ENCODE peak calls at places on chromosomes 11 and 22, in ten cellular contexts. O is iris pigment epithelial cell; M is AG04449; V is sigmoid colon; L is stimulated activated CD4-positive, alpha-beta T cell treated with anti-CD3 and anti-CD28 coated beads, Interleukin-2, amount 100 ng/mL, for 48 hours; K is fibroblast of mammary gland; W is GM23338; D is HFF-Myc; U is effector memory CD8-positive, alpha-beta T cell; C is NCI-H1092 treated with DMSO at 0.1 percent for 48 hours. B is an unnamed sample.

GRCh38 chr22:48719978-48720661 is 1107.6 kb downstream of the BRD1 start:
- DNase-seq in L (no peak), M (no peak), U (no peak), D (no peak), V (peak; percentile 37), C (no peak), W (peak; percentile 1), K (no peak), O (no peak), B (no peak)

GRCh38 chr22:17842386-17842785 is 68.1 kb upstream of the BID start:
- DNase-seq in L (peak; percentile 10), V (peak; percentile 76), K (no peak), O (no peak), D (no peak), W (no peak), M (no peak), U (peak; percentile 52), C (no peak), B (no peak)

GRCh38 chr22:36367479-36367878 is 20.3 kb downstream of the MYH9 start:
- DNase-seq in O (no peak), M (no peak), D (no peak), U (no peak), W (no peak), K (no peak), V (no peak), C (no peak), L (no peak), B (no peak)

GRCh38 chr11:62573006-62573591 is 592 bp downstream of the EEF1G start:
- DNase-seq in L (no peak), C (peak; percentile 47), K (no peak), V (peak; percentile 71), U (no peak), O (no peak), W (peak; percentile 26), M (no peak), D (no peak), B (no peak)

GRCh38 chr11:122405788-122406341 is 249.7 kb upstream of the UBASH3B start:
- DNase-seq in K (peak; percentile 52), C (no peak), U (no peak), O (no peak), W (no peak), L (no peak), D (no peak), V (no peak), M (no peak), B (no peak)

GRCh38 chr22:31556627-31557203 is 60.4 kb downstream of the SFI1 start:
- DNase-seq in L (no peak), W (peak; percentile 60), D (no peak), U (no peak), O (peak; percentile 51), M (no peak), V (no peak), K (peak; percentile 48), C (peak; percentile 14), B (no peak)

GRCh38 chr22:32707971-32708370 is 93.5 kb upstream of the TIMP3 start:
- DNase-seq in D (no peak), C (no peak), L (no peak), M (no peak), O (no peak), V (no peak), W (no peak), U (no peak), K (peak; percentile 34), B (no peak)

GRCh38 chr11:68542617-68543016 is 82.1 kb downstream of the PPP6R3 start:
- DNase-seq in D (peak; percentile 37), V (peak; percentile 83), C (no peak), W (peak; percentile 27), L (no peak), U (no peak), O (peak; percentile 93), K (peak; percentile 96), M (peak; percentile 67), B (no peak)

GRCh38 chr11:121800704-121801516 is 315.1 kb downstream of the BLID start:
- DNase-seq in L (no peak), U (no peak), C (no peak), W (peak; percentile 93), O (peak; percentile 5), K (no peak), D (no peak), V (no peak), M (no peak), B (no peak)